ENCODE peak calls at places on chromosome 17, in eight cellular contexts. W, T, Q, P, S, R, Z and N are unnamed samples.

GRCh38 chr17:81130385-81131288 is 34.7 kb upstream of the PVALEF start:
- DNase-seq in W (no peak), T (peak), Q (no peak), P (no peak), S (no peak), R (no peak), Z (no peak), N (no peak)

GRCh38 chr17:38595892-38596291 is 9.9 kb downstream of the SRCIN1 start:
- DNase-seq in W (no peak), T (no peak), Q (no peak), P (no peak), S (no peak), R (no peak), Z (no peak), N (no peak)

GRCh38 chr17:45413498-45413923 is 19.2 kb downstream of the ARHGAP27 start:
- DNase-seq in W (no peak), T (peak), Q (no peak), P (no peak), S (no peak), R (peak), Z (no peak), N (no peak)

GRCh38 chr17:65328567-65328966 is 191.4 kb downstream of the RGS9 start:
- DNase-seq in W (no peak), T (no peak), Q (no peak), P (no peak), S (no peak), R (no peak), Z (no peak), N (no peak)

GRCh38 chr17:39027037-39027436 is 59.8 kb upstream of the FBXO47 start:
- DNase-seq in W (no peak), T (no peak), Q (no peak), P (no peak), S (peak), R (peak), Z (peak), N (no peak)

GRCh38 chr17:69761767-69762321 is 313.2 kb upstream of the KCNJ16 start:
- DNase-seq in W (peak), T (peak), Q (peak), P (peak), S (no peak), R (no peak), Z (no peak), N (no peak)

GRCh38 chr17:72004011-72004427 is 116.8 kb upstream of the SOX9 start:
- DNase-seq in W (no peak), T (no peak), Q (no peak), P (no peak), S (no peak), R (no peak), Z (no peak), N (no peak)

GRCh38 chr17:34997355-34997862 is 17.1 kb downstream of the LIG3 start:
- DNase-seq in W (no peak), T (no peak), Q (no peak), P (no peak), S (no peak), R (peak), Z (no peak), N (no peak)

GRCh38 chr17:21452377-21453143 is 76.4 kb downstream of the KCNJ12 start:
- DNase-seq in W (no peak), T (peak), Q (no peak), P (peak), S (peak), R (peak), Z (no peak), N (peak)

GRCh38 chr17:30236807-30237206 is 1.3 kb upstream of the SLC6A4 start:
- DNase-seq in W (peak), T (no peak), Q (no peak), P (peak), S (peak), R (peak), Z (no peak), N (peak)

GRCh38 chr17:33964344-33964979 is 290.6 kb upstream of the CCL2 start:
- DNase-seq in W (no peak), T (peak), Q (no peak), P (no peak), S (peak), R (peak), Z (no peak), N (no peak)

GRCh38 chr17:32278815-32279214 is 13.2 kb downstream of the RHBDL3 start:
- DNase-seq in W (no peak), T (no peak), Q (no peak), P (no peak), S (no peak), R (no peak), Z (no peak), N (no peak)

GRCh38 chr17:38885728-38886642 is 16.1 kb downstream of the LASP1 start:
- DNase-seq in W (no peak), T (peak), Q (no peak), P (no peak), S (no peak), R (no peak), Z (no peak), N (no peak)

GRCh38 chr17:41519501-41520224 is 973 bp upstream of the KRT15 start:
- DNase-seq in W (peak), T (no peak), Q (no peak), P (no peak), S (no peak), R (no peak), Z (no peak), N (no peak)

GRCh38 chr17:83152221-83152744 is 72.9 kb downstream of the METRNL start:
- DNase-seq in W (no peak), T (no peak), Q (no peak), P (no peak), S (no peak), R (no peak), Z (no peak), N (no peak)

GRCh38 chr17:72545756-72546155 is 424.9 kb downstream of the SOX9 start:
- DNase-seq in W (no peak), T (no peak), Q (no peak), P (no peak), S (no peak), R (no peak), Z (no peak), N (no peak)

GRCh38 chr17:45867171-45867570 is 22.5 kb downstream of the SPPL2C start:
- DNase-seq in W (no peak), T (peak), Q (no peak), P (no peak), S (no peak), R (no peak), Z (no peak), N (no peak)

GRCh38 chr17:59845595-59846390 is 47.0 kb downstream of the TUBD1 start:
- DNase-seq in W (peak), T (no peak), Q (peak), P (no peak), S (peak), R (peak), Z (no peak), N (peak)

GRCh38 chr17:75622071-75622470 is 11.2 kb upstream of the SMIM5 start:
- DNase-seq in W (no peak), T (no peak), Q (no peak), P (no peak), S (no peak), R (no peak), Z (no peak), N (no peak)

GRCh38 chr17:19348081-19348650 is 14.4 kb downstream of the B9D1 start:
- DNase-seq in W (no peak), T (no peak), Q (no peak), P (no peak), S (no peak), R (no peak), Z (no peak), N (no peak)

GRCh38 chr17:58192612-58193011 is at the start of gene EPX:
- DNase-seq in W (no peak), T (no peak), Q (no peak), P (no peak), S (no peak), R (no peak), Z (no peak), N (no peak)

GRCh38 chr17:73929860-73930430 is 273.5 kb upstream of the RPL38 start:
- DNase-seq in W (no peak), T (no peak), Q (no peak), P (no peak), S (no peak), R (no peak), Z (no peak), N (no peak)

GRCh38 chr17:7836596-7837374 is 2.8 kb downstream of the KDM6B start:
- DNase-seq in W (peak), T (peak), Q (peak), P (peak), S (peak), R (peak), Z (peak), N (peak)

GRCh38 chr17:10663231-10663630 is 6.1 kb upstream of the MYH3 start:
- DNase-seq in W (no peak), T (no peak), Q (no peak), P (no peak), S (no peak), R (no peak), Z (no peak), N (no peak)

GRCh38 chr17:7982666-7983065 is 19.7 kb upstream of the GUCY2D start:
- DNase-seq in W (no peak), T (no peak), Q (no peak), P (no peak), S (no peak), R (peak), Z (no peak), N (no peak)

GRCh38 chr17:65371702-65372101 is 189.7 kb downstream of the AXIN2 start:
- DNase-seq in W (no peak), T (no peak), Q (no peak), P (no peak), S (no peak), R (no peak), Z (no peak), N (no peak)

GRCh38 chr17:8857919-8858318 is 9.6 kb downstream of the PIK3R6 start:
- DNase-seq in W (no peak), T (no peak), Q (no peak), P (no peak), S (peak), R (peak), Z (peak), N (no peak)

GRCh38 chr17:74295625-74296547 is 21.9 kb downstream of the DNAI2 start:
- DNase-seq in W (peak), T (no peak), Q (no peak), P (no peak), S (no peak), R (no peak), Z (no peak), N (no peak)